ENCODE peak calls at places on chromosome 22, in ten cellular contexts. C is erythroblast; F is A549; Y is endothelial cell; K is cardiac septum; H is activated gamma-delta T cell treated with Interleukin-2 at 50 U/mL for 16 hours; N is colonic mucosa; T is H9; P is nucleus accumbens; U is activated T-helper 1 cell treated with anti-CD3 and anti-CD28 coated beads, Interleukin-2, amount 50 U/mL, for 16 hours. Q is an unnamed sample.

GRCh38 chr22:25777870-25778269 is 35.9 kb downstream of the MYO18B start:
- DNase-seq in T (no peak), C (peak), Y (peak), N (peak), K (no peak), F (peak), H (no peak), U (no peak), P (no peak), Q (no peak)

GRCh38 chr22:22851969-22852368 is 35.6 kb upstream of the IGLL5 start:
- DNase-seq in F (no peak), C (no peak), Y (no peak), H (no peak), P (no peak), K (no peak), N (no peak), T (no peak), U (no peak), Q (no peak)

GRCh38 chr22:36366291-36366708 is 21.5 kb downstream of the MYH9 start:
- DNase-seq in P (no peak), Y (no peak), F (no peak), H (no peak), C (peak), N (no peak), K (no peak), T (no peak), U (no peak), Q (no peak)

GRCh38 chr22:40153705-40154104 is 24.0 kb upstream of the TNRC6B start:
- DNase-seq in N (no peak), H (no peak), K (no peak), U (no peak), T (no peak), F (no peak), P (no peak), Y (no peak), C (no peak), Q (no peak)

GRCh38 chr22:22046370-22046769 is 63.8 kb upstream of the TOP3B start:
- DNase-seq in N (no peak), U (no peak), F (no peak), C (no peak), Y (no peak), K (no peak), H (no peak), T (no peak), P (no peak), Q (no peak)

GRCh38 chr22:44648821-44649566 is 53.0 kb upstream of the PRR5 start:
- DNase-seq in H (no peak), K (peak), Y (no peak), P (no peak), U (no peak), N (peak), F (no peak), C (no peak), T (no peak), Q (no peak)

GRCh38 chr22:23685205-23685784 is 5.5 kb upstream of the RGL4 start:
- DNase-seq in K (peak), P (no peak), Y (no peak), C (peak), F (no peak), N (no peak), H (no peak), U (no peak), T (no peak), Q (no peak)

GRCh38 chr22:49142281-49142680 is 685.4 kb downstream of the BRD1 start:
- DNase-seq in H (no peak), C (no peak), U (no peak), P (no peak), Y (no peak), N (no peak), T (no peak), K (no peak), F (no peak), Q (no peak)

GRCh38 chr22:36612458-36612857 is 83.5 kb upstream of the EIF3D start:
- DNase-seq in P (no peak), N (no peak), T (no peak), F (no peak), K (no peak), Y (no peak), U (no peak), H (no peak), C (no peak), Q (no peak)

GRCh38 chr22:25364736-25365241 is 145.3 kb downstream of the CRYBB2 start:
- DNase-seq in U (no peak), F (no peak), N (peak), C (no peak), Y (no peak), P (no peak), T (no peak), H (no peak), K (peak), Q (no peak)

GRCh38 chr22:32721328-32722180 is 80.0 kb upstream of the TIMP3 start:
- DNase-seq in P (no peak), C (no peak), H (no peak), K (no peak), F (no peak), U (no peak), N (no peak), Y (no peak), T (no peak), Q (no peak)

GRCh38 chr22:17910561-17911311 is 113.6 kb downstream of the MICAL3 start:
- DNase-seq in K (peak), T (peak), H (no peak), F (peak), U (no peak), Y (peak), N (peak), P (peak), C (no peak), Q (peak)

GRCh38 chr22:21015051-21016006 is at the start of gene P2RX6:
- DNase-seq in P (no peak), T (no peak), N (no peak), F (no peak), H (no peak), U (no peak), C (no peak), K (no peak), Y (no peak), Q (no peak)

GRCh38 chr22:20055144-20055543 is 24.9 kb upstream of the DGCR8 start:
- DNase-seq in U (no peak), T (no peak), F (no peak), C (no peak), N (no peak), H (no peak), K (no peak), P (no peak), Y (no peak), Q (no peak)

GRCh38 chr22:49827853-49828598 is at the start of gene BRD1:
- DNase-seq in P (no peak), K (peak), C (peak), T (peak), F (no peak), Y (peak), H (peak), U (peak), N (peak), Q (no peak)

GRCh38 chr22:48779661-48780596 is 1047.7 kb downstream of the BRD1 start:
- DNase-seq in H (no peak), K (peak), Y (no peak), U (no peak), C (no peak), F (no peak), N (no peak), P (no peak), T (no peak), Q (no peak)

GRCh38 chr22:47921906-47922305 is 1159.5 kb downstream of the TBC1D22A start:
- DNase-seq in C (no peak), Y (no peak), F (no peak), U (no peak), P (no peak), N (no peak), K (no peak), T (no peak), H (no peak), Q (no peak)

GRCh38 chr22:49271369-49271727 is 556.3 kb downstream of the BRD1 start:
- DNase-seq in Y (no peak), H (no peak), P (no peak), N (no peak), C (no peak), T (no peak), K (peak), U (no peak), F (no peak), Q (no peak)

GRCh38 chr22:47318041-47318737 is 555.7 kb downstream of the TBC1D22A start:
- DNase-seq in U (no peak), Y (no peak), F (no peak), K (no peak), N (no peak), C (no peak), P (no peak), T (no peak), H (no peak), Q (no peak)

GRCh38 chr22:42892571-42893316 is 35.7 kb upstream of the ARFGAP3 start:
- DNase-seq in U (no peak), F (no peak), H (no peak), K (peak), T (no peak), P (no peak), Y (no peak), N (no peak), C (no peak), Q (no peak)

GRCh38 chr22:22992474-22992873 is 77.8 kb upstream of the GNAZ start:
- DNase-seq in K (no peak), H (no peak), N (no peak), Y (no peak), T (no peak), U (no peak), F (no peak), C (no peak), P (no peak), Q (no peak)

GRCh38 chr22:22767876-22768602 is 119.6 kb upstream of the IGLL5 start:
- DNase-seq in P (no peak), Y (no peak), H (no peak), C (peak), N (peak), T (peak), U (no peak), F (no peak), K (no peak), Q (peak)

GRCh38 chr22:22787805-22788459 is 99.7 kb upstream of the IGLL5 start:
- DNase-seq in H (peak), N (peak), K (no peak), P (no peak), T (peak), Y (peak), F (peak), U (peak), C (peak), Q (peak)

GRCh38 chr22:30717952-30718351 is 23.3 kb downstream of the OSBP2 start:
- DNase-seq in F (no peak), K (no peak), H (no peak), C (no peak), N (no peak), P (no peak), T (no peak), Y (no peak), U (no peak), Q (no peak)

Q was measured in WTC11.